ENCODE peak calls at places on chromosome 19, in ten cellular contexts. One of them, this sample, is unnamed.

GRCh38 chr19:22600690-22601648 is 33.2 kb upstream of the ZNF492 start:
- DNase-seq in tibial nerve: no peak
- DNase-seq in A549: no peak
- DNase-seq in IMR-90: no peak
- DNase-seq in heart left ventricle: no peak
- DNase-seq in left ventricle myocardium inferior: no peak
- DNase-seq in lung: peak; percentile 24
- DNase-seq in naive thymus-derived CD4-positive, alpha-beta T cell: no peak
- DNase-seq in hepatocyte: no peak
- DNase-seq in spleen: no peak
- DNase-seq in this sample: no peak

GRCh38 chr19:42494321-42494720 is 34.0 kb downstream of the CEACAM1 start:
- DNase-seq in tibial nerve: no peak
- DNase-seq in A549: no peak
- DNase-seq in IMR-90: no peak
- DNase-seq in heart left ventricle: no peak
- DNase-seq in left ventricle myocardium inferior: no peak
- DNase-seq in lung: no peak
- DNase-seq in naive thymus-derived CD4-positive, alpha-beta T cell: no peak
- DNase-seq in hepatocyte: no peak
- DNase-seq in spleen: no peak
- DNase-seq in this sample: no peak

GRCh38 chr19:46721269-46722003 is 4.5 kb upstream of the PRKD2 start:
- DNase-seq in tibial nerve: no peak
- DNase-seq in A549: peak; percentile 59
- DNase-seq in IMR-90: no peak
- DNase-seq in heart left ventricle: no peak
- DNase-seq in left ventricle myocardium inferior: no peak
- DNase-seq in lung: no peak
- DNase-seq in naive thymus-derived CD4-positive, alpha-beta T cell: no peak
- DNase-seq in hepatocyte: no peak
- DNase-seq in spleen: no peak
- DNase-seq in this sample: peak; percentile 79

GRCh38 chr19:33301011-33301899 is 1.1 kb downstream of the CEBPA start:
- DNase-seq in tibial nerve: no peak
- DNase-seq in A549: no peak
- DNase-seq in IMR-90: no peak
- DNase-seq in heart left ventricle: no peak
- DNase-seq in left ventricle myocardium inferior: no peak
- DNase-seq in lung: peak; percentile 38
- DNase-seq in naive thymus-derived CD4-positive, alpha-beta T cell: no peak
- DNase-seq in hepatocyte: no peak
- DNase-seq in spleen: peak; percentile 88
- DNase-seq in this sample: peak; percentile 73

GRCh38 chr19:294819-295686 is 3.9 kb upstream of the PLPP2 start:
- DNase-seq in tibial nerve: no peak
- DNase-seq in A549: peak; percentile 50
- DNase-seq in IMR-90: peak; percentile 12
- DNase-seq in heart left ventricle: no peak
- DNase-seq in left ventricle myocardium inferior: no peak
- DNase-seq in lung: no peak
- DNase-seq in naive thymus-derived CD4-positive, alpha-beta T cell: no peak
- DNase-seq in hepatocyte: peak; percentile 69
- DNase-seq in spleen: no peak
- DNase-seq in this sample: peak; percentile 91

GRCh38 chr19:5046339-5047039 is 77.6 kb downstream of the KDM4B start:
- DNase-seq in tibial nerve: no peak
- DNase-seq in A549: peak; percentile 86
- DNase-seq in IMR-90: peak; percentile 40
- DNase-seq in heart left ventricle: no peak
- DNase-seq in left ventricle myocardium inferior: no peak
- DNase-seq in lung: peak; percentile 69
- DNase-seq in naive thymus-derived CD4-positive, alpha-beta T cell: no peak
- DNase-seq in hepatocyte: peak; percentile 82
- DNase-seq in spleen: peak; percentile 64
- DNase-seq in this sample: no peak

GRCh38 chr19:5707576-5708575 is 12.1 kb downstream of the LONP1 start:
- DNase-seq in tibial nerve: no peak
- DNase-seq in A549: no peak
- DNase-seq in IMR-90: no peak
- DNase-seq in heart left ventricle: no peak
- DNase-seq in left ventricle myocardium inferior: no peak
- DNase-seq in lung: no peak
- DNase-seq in naive thymus-derived CD4-positive, alpha-beta T cell: no peak
- DNase-seq in hepatocyte: no peak
- DNase-seq in spleen: no peak
- DNase-seq in this sample: no peak

GRCh38 chr19:5680083-5680436 is 256 bp downstream of the MICOS13 start:
- DNase-seq in tibial nerve: no peak
- DNase-seq in A549: no peak
- DNase-seq in IMR-90: peak; percentile 21
- DNase-seq in heart left ventricle: peak; percentile 70
- DNase-seq in left ventricle myocardium inferior: no peak
- DNase-seq in lung: no peak
- DNase-seq in naive thymus-derived CD4-positive, alpha-beta T cell: no peak
- DNase-seq in hepatocyte: peak; percentile 52
- DNase-seq in spleen: peak; percentile 90
- DNase-seq in this sample: no peak

GRCh38 chr19:3234800-3235199 is 10.3 kb downstream of the CELF5 start:
- DNase-seq in tibial nerve: no peak
- DNase-seq in A549: no peak
- DNase-seq in IMR-90: no peak
- DNase-seq in heart left ventricle: peak; percentile 11
- DNase-seq in left ventricle myocardium inferior: no peak
- DNase-seq in lung: no peak
- DNase-seq in naive thymus-derived CD4-positive, alpha-beta T cell: no peak
- DNase-seq in hepatocyte: no peak
- DNase-seq in spleen: no peak
- DNase-seq in this sample: peak; percentile 83

GRCh38 chr19:19758164-19758563 is 25.3 kb upstream of the ZNF14 start:
- DNase-seq in tibial nerve: no peak
- DNase-seq in A549: no peak
- DNase-seq in IMR-90: no peak
- DNase-seq in heart left ventricle: no peak
- DNase-seq in left ventricle myocardium inferior: no peak
- DNase-seq in lung: no peak
- DNase-seq in naive thymus-derived CD4-positive, alpha-beta T cell: no peak
- DNase-seq in hepatocyte: no peak
- DNase-seq in spleen: no peak
- DNase-seq in this sample: peak; percentile 61

DNA sequence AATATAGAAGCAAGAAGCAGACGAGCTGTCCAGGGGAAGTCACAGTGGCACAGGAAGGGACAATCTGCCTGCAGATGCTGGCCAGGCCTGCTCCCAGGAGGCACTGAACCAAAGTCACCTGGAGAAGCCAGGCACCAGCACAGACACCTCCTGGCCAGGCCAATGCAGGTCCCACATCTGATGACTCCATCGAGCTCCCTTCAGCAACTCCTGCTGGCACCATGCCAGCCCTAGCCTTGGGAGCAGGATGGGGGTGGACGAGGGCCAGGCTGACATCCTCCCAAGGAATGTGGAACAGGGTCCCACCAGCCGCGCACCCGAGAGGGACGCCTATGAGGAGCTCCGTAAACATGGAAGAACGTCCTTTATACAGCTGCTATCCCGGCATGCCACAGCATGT is 22.4 kb upstream of the ISYNA1 start:
- DNase-seq in tibial nerve: peak; percentile 60
- DNase-seq in A549: no peak
- DNase-seq in IMR-90: peak; percentile 86
- DNase-seq in heart left ventricle: peak; percentile 87
- DNase-seq in left ventricle myocardium inferior: peak; percentile 66
- DNase-seq in lung: no peak
- DNase-seq in naive thymus-derived CD4-positive, alpha-beta T cell: no peak
- DNase-seq in hepatocyte: peak; percentile 60
- DNase-seq in spleen: peak; percentile 74
- DNase-seq in this sample: no peak
- H3K27ac ChIP-seq in tibial nerve: peak overlapping the region; percentile 73
- H3K27ac ChIP-seq in A549: peak overlapping the region; percentile 24
- H3K27ac ChIP-seq in IMR-90: peak overlapping the region; percentile 64
- H3K27ac ChIP-seq in heart left ventricle: peak overlapping the region; percentile 92
- H3K27ac ChIP-seq in left ventricle myocardium inferior: peak overlapping the region; percentile 91
- H3K27ac ChIP-seq in lung: peak overlapping the region; percentile 63
- H3K27ac ChIP-seq in naive thymus-derived CD4-positive, alpha-beta T cell: no peak overlapping the region
- H3K27ac ChIP-seq in hepatocyte: peak overlapping the region; percentile 91
- H3K27ac ChIP-seq in spleen: peak overlapping the region; percentile 66
- H3K27ac ChIP-seq in this sample: no peak overlapping the region

GRCh38 chr19:17720487-17720839 is 1.2 kb downstream of the MAP1S start:
- DNase-seq in tibial nerve: no peak
- DNase-seq in A549: no peak
- DNase-seq in IMR-90: no peak
- DNase-seq in heart left ventricle: no peak
- DNase-seq in left ventricle myocardium inferior: no peak
- DNase-seq in lung: no peak
- DNase-seq in naive thymus-derived CD4-positive, alpha-beta T cell: no peak
- DNase-seq in hepatocyte: no peak
- DNase-seq in spleen: no peak
- DNase-seq in this sample: no peak

GRCh38 chr19:17719730-17720486 is 628 bp downstream of the MAP1S start:
- DNase-seq in tibial nerve: no peak
- DNase-seq in A549: no peak
- DNase-seq in IMR-90: no peak
- DNase-seq in heart left ventricle: no peak
- DNase-seq in left ventricle myocardium inferior: no peak
- DNase-seq in lung: peak; percentile 57
- DNase-seq in naive thymus-derived CD4-positive, alpha-beta T cell: peak; percentile 39
- DNase-seq in hepatocyte: peak; percentile 56
- DNase-seq in spleen: peak; percentile 85
- DNase-seq in this sample: peak; percentile 63

GRCh38 chr19:17716309-17716929 is 2.9 kb upstream of the MAP1S start:
- DNase-seq in tibial nerve: no peak
- DNase-seq in A549: no peak
- DNase-seq in IMR-90: no peak
- DNase-seq in heart left ventricle: no peak
- DNase-seq in left ventricle myocardium inferior: no peak
- DNase-seq in lung: no peak
- DNase-seq in naive thymus-derived CD4-positive, alpha-beta T cell: no peak
- DNase-seq in hepatocyte: no peak
- DNase-seq in spleen: no peak
- DNase-seq in this sample: no peak

GRCh38 chr19:17718988-17719711 is at the start of gene MAP1S:
- DNase-seq in tibial nerve: no peak
- DNase-seq in A549: peak; percentile 54
- DNase-seq in IMR-90: peak; percentile 25
- DNase-seq in heart left ventricle: peak; percentile 67
- DNase-seq in left ventricle myocardium inferior: peak; percentile 64
- DNase-seq in lung: peak; percentile 56
- DNase-seq in naive thymus-derived CD4-positive, alpha-beta T cell: peak; percentile 34
- DNase-seq in hepatocyte: peak; percentile 84
- DNase-seq in spleen: peak; percentile 91
- DNase-seq in this sample: peak; percentile 95

GRCh38 chr19:17718467-17718987 is 753 bp upstream of the MAP1S start:
- DNase-seq in tibial nerve: no peak
- DNase-seq in A549: no peak
- DNase-seq in IMR-90: no peak
- DNase-seq in heart left ventricle: no peak
- DNase-seq in left ventricle myocardium inferior: no peak
- DNase-seq in lung: no peak
- DNase-seq in naive thymus-derived CD4-positive, alpha-beta T cell: no peak
- DNase-seq in hepatocyte: no peak
- DNase-seq in spleen: no peak
- DNase-seq in this sample: no peak
- H3K4me1 ChIP-seq in tibial nerve: peaks cover 59% of the 10 kb centered on the region
- H3K4me1 ChIP-seq in A549: peaks cover 14% of the 10 kb centered on the region
- H3K4me1 ChIP-seq in IMR-90: peaks cover 13% of the 10 kb centered on the region
- H3K4me1 ChIP-seq in heart left ventricle: peaks cover 29% of the 10 kb centered on the region
- H3K4me1 ChIP-seq in left ventricle myocardium inferior: peaks cover 60% of the 10 kb centered on the region
- H3K4me1 ChIP-seq in lung: no peaks in the 10 kb centered on the region
- H3K4me1 ChIP-seq in naive thymus-derived CD4-positive, alpha-beta T cell: peaks cover 24% of the 10 kb centered on the region
- H3K4me1 ChIP-seq in hepatocyte: peaks cover 12% of the 10 kb centered on the region
- H3K4me1 ChIP-seq in spleen: peaks cover 60% of the 10 kb centered on the region
- H3K4me1 ChIP-seq in this sample: no peaks in the 10 kb centered on the region

DNA sequence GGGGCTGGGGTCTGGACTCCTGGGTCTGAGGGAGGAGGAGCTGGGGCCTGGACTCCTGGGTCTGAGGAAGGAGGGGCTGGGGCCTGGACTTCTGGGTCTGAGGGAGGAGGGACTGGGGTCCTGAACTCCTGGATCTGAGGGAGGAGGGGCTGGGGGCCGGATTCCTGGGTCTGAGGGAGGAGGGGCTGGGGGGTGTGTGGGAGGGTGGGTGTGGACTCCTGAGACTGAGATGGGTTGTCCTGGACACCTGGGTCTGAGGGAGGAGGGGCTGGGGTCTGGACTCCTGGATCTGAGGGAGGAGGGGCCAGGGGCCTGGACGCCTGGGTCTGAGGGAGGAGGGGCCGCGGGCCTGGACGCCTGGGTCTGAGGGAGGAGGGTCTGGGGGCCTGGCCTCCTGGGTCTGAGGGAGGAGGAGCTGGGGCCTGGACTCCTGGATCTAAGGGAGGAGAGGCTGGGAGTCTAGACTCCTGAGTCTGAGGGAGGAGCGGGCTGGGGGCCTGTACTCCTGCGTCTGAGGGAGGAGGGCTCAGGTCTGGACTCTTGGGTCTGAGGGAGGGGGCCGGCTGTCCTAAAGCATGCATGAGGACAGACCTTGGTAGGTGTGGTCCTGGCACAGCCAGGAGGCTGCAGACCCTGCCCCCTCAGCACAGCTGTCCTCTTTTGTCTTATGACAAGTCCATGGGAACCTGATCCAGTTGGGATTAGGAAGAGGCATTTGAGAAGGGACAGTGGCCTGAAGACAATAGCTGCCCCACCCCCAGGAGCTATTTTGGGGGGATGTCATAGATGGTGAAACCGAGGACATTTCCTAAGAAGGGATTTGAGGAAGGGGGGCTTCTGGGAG is 1.4 kb downstream of the TNNT1 start:
- DNase-seq in tibial nerve: no peak
- DNase-seq in A549: no peak
- DNase-seq in IMR-90: no peak
- DNase-seq in heart left ventricle: no peak
- DNase-seq in left ventricle myocardium inferior: no peak
- DNase-seq in lung: no peak
- DNase-seq in naive thymus-derived CD4-positive, alpha-beta T cell: no peak
- DNase-seq in hepatocyte: no peak
- DNase-seq in spleen: no peak
- DNase-seq in this sample: peak; percentile 68
- H3K4me3 ChIP-seq in tibial nerve: no peak overlapping the region
- H3K4me3 ChIP-seq in A549: peak overlapping the region; percentile 64
- H3K4me3 ChIP-seq in IMR-90: no peak overlapping the region
- H3K4me3 ChIP-seq in heart left ventricle: no peak overlapping the region
- H3K4me3 ChIP-seq in left ventricle myocardium inferior: no peak overlapping the region
- H3K4me3 ChIP-seq in lung: no peak overlapping the region
- H3K4me3 ChIP-seq in naive thymus-derived CD4-positive, alpha-beta T cell: no peak overlapping the region
- H3K4me3 ChIP-seq in hepatocyte: no peak overlapping the region
- H3K4me3 ChIP-seq in spleen: no peak overlapping the region
- H3K4me3 ChIP-seq in this sample: no peak overlapping the region

DNA sequence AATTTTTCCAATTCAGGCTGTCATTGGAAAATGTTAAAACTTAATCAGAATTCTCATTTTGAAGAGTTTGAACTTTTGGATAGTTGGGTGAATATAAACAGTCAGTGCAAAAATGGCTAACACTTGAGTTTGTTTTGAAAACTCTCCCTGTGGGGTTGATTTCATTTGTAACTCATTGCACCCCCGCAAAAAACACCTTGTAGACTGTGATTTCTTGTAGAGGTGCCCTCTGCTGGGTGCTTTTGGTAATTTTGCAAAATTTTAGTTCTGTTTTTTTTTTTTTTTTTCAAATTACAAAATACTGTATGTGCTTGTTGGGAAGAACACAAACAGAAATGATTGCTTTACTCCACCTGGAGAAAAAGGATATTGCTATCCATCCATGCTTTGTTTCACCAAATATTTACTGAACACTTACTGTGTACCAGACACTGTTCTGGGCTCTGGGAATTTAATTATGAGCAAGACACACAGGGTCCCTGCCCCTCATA is 28.2 kb upstream of the GPI start:
- DNase-seq in tibial nerve: no peak
- DNase-seq in A549: peak; percentile 46
- DNase-seq in IMR-90: peak; percentile 47
- DNase-seq in heart left ventricle: no peak
- DNase-seq in left ventricle myocardium inferior: no peak
- DNase-seq in lung: no peak
- DNase-seq in naive thymus-derived CD4-positive, alpha-beta T cell: peak; percentile 45
- DNase-seq in hepatocyte: peak; percentile 63
- DNase-seq in spleen: no peak
- DNase-seq in this sample: no peak
- H3K27ac ChIP-seq in tibial nerve: no peak overlapping the region
- H3K27ac ChIP-seq in A549: no peak overlapping the region
- H3K27ac ChIP-seq in IMR-90: no peak overlapping the region
- H3K27ac ChIP-seq in heart left ventricle: no peak overlapping the region
- H3K27ac ChIP-seq in left ventricle myocardium inferior: peak overlapping the region; percentile 48
- H3K27ac ChIP-seq in lung: no peak overlapping the region
- H3K27ac ChIP-seq in naive thymus-derived CD4-positive, alpha-beta T cell: no peak overlapping the region
- H3K27ac ChIP-seq in hepatocyte: no peak overlapping the region
- H3K27ac ChIP-seq in spleen: peak overlapping the region; percentile 8
- H3K27ac ChIP-seq in this sample: no peak overlapping the region